ENCODE peak calls at places on chromosomes 5 and 9, in ten cellular contexts. P, A, E, K, L, D, J, Z, V and I are unnamed samples.

GRCh38 chr5:139222346-139222745 is 24.2 kb upstream of the SIL1 start:
- DNase-seq in P (no peak), A (no peak), E (no peak), K (no peak), L (no peak), D (no peak), J (no peak), Z (no peak), V (no peak), I (no peak)

GRCh38 chr5:171355302-171355724 is 32.3 kb upstream of the NPM1 start:
- DNase-seq in P (no peak), A (no peak), E (no peak), K (no peak), L (no peak), D (no peak), J (no peak), Z (no peak), V (no peak), I (no peak)

GRCh38 chr5:96794757-96795156 is 13.0 kb downstream of the ERAP1 start:
- DNase-seq in P (no peak), A (no peak), E (no peak), K (no peak), L (no peak), D (no peak), J (no peak), Z (no peak), V (no peak), I (no peak)

GRCh38 chr5:139752506-139753350 is 42.9 kb upstream of the PSD2 start:
- DNase-seq in P (peak; percentile 53), A (peak; percentile 46), E (peak; percentile 56), K (no peak), L (no peak), D (no peak), J (no peak), Z (no peak), V (no peak), I (peak; percentile 65)

GRCh38 chr5:2006193-2006970 is 123.7 kb upstream of the IRX4 start:
- DNase-seq in P (no peak), A (no peak), E (no peak), K (no peak), L (no peak), D (no peak), J (no peak), Z (no peak), V (no peak), I (no peak)

GRCh38 chr9:131423171-131423581 is 29.3 kb downstream of the PRRC2B start:
- DNase-seq in P (peak; percentile 84), A (peak; percentile 82), E (no peak), K (peak; percentile 58), L (peak; percentile 71), D (peak; percentile 70), J (no peak), Z (peak; percentile 52), V (no peak), I (peak; percentile 89)

GRCh38 chr5:154308457-154309360 is 118.2 kb downstream of the GALNT10 start:
- DNase-seq in P (peak; percentile 36), A (peak; percentile 57), E (no peak), K (peak; percentile 44), L (no peak), D (no peak), J (no peak), Z (no peak), V (no peak), I (peak; percentile 62)

GRCh38 chr5:94562327-94562971 is 56.0 kb downstream of the KIAA0825 start:
- DNase-seq in P (no peak), A (no peak), E (no peak), K (no peak), L (no peak), D (no peak), J (no peak), Z (no peak), V (no peak), I (no peak)

GRCh38 chr5:81313686-81314085 is 12.3 kb downstream of the ZCCHC9 start:
- DNase-seq in P (no peak), A (peak; percentile 28), E (no peak), K (no peak), L (no peak), D (no peak), J (no peak), Z (no peak), V (no peak), I (no peak)

GRCh38 chr5:157339409-157339808 is 73.5 kb downstream of the CYFIP2 start:
- DNase-seq in P (no peak), A (no peak), E (no peak), K (no peak), L (no peak), D (no peak), J (no peak), Z (no peak), V (no peak), I (no peak)

GRCh38 chr9:78026947-78027346 is 4.7 kb downstream of the GNAQ start:
- DNase-seq in P (no peak), A (peak; percentile 53), E (no peak), K (no peak), L (no peak), D (no peak), J (no peak), Z (no peak), V (no peak), I (no peak)

GRCh38 chr9:73030370-73031039 is 77.7 kb upstream of the ALDH1A1 start:
- DNase-seq in P (no peak), A (no peak), E (no peak), K (no peak), L (no peak), D (no peak), J (no peak), Z (no peak), V (no peak), I (no peak)
- H3K4me3 ChIP-seq in P (no peak overlapping the region), A (no peak overlapping the region), E (no peak overlapping the region), K (no peak overlapping the region), L (no peak overlapping the region), D (no peak overlapping the region), J (no peak overlapping the region), Z (no peak overlapping the region), V (no peak overlapping the region), I (no peak overlapping the region)

GRCh38 chr9:137028281-137029057 is 432 bp upstream of the ABCA2 start:
- DNase-seq in P (peak; percentile 91), A (no peak), E (peak; percentile 67), K (no peak), L (no peak), D (peak; percentile 90), J (no peak), Z (peak; percentile 77), V (no peak), I (no peak)
- TF ChIP-seq CTCF in P (peak; percentile 7), A (peak; percentile 21), E (peak; percentile 81), K (peak; percentile 66), L (peak; percentile 29), D (no peak), J (peak; percentile 49), Z (peak; percentile 28), V (peak; percentile 49), I (peak; percentile 48)

GRCh38 chr9:128412120-128412790 is 8.4 kb upstream of the CERCAM start:
- DNase-seq in P (peak; percentile 87), A (peak; percentile 30), E (peak; percentile 98), K (peak; percentile 30), L (no peak), D (peak; percentile 70), J (no peak), Z (peak; percentile 43), V (no peak), I (peak; percentile 35)
- H3K4me3 ChIP-seq in P (no peak overlapping the region), A (no peak overlapping the region), E (no peak overlapping the region), K (no peak overlapping the region), L (no peak overlapping the region), D (no peak overlapping the region), J (no peak overlapping the region), Z (no peak overlapping the region), V (no peak overlapping the region), I (no peak overlapping the region)

DNA sequence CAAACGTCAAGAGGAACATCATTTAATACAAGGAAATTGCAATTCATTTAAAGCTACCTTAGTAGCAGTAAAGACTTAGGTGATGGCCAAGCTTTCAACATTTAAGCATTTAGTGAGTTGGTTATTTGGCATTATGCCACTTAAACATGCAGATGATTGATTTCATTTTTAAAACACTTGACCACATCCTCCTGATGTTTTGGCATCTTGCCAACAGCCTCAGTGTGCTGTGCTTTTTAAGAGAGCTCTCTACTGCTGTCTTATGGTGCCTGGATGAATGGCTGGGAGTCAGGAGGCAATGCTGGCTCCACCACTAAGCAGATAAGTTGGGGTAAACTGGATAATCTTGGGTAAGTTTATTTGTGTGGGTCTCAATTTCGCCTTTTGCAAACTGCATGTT is 364.5 kb downstream of the MAN2A1 start:
- DNase-seq in P (peak; percentile 10), A (peak; percentile 88), E (no peak), K (no peak), L (no peak), D (no peak), J (peak; percentile 56), Z (no peak), V (no peak), I (peak; percentile 87)
- TF ChIP-seq CTCF in P (peak; percentile 39), A (peak; percentile 45), E (no peak), K (no peak), L (no peak), D (no peak), J (no peak), Z (peak; percentile 33), V (no peak), I (peak; percentile 47)

DNA sequence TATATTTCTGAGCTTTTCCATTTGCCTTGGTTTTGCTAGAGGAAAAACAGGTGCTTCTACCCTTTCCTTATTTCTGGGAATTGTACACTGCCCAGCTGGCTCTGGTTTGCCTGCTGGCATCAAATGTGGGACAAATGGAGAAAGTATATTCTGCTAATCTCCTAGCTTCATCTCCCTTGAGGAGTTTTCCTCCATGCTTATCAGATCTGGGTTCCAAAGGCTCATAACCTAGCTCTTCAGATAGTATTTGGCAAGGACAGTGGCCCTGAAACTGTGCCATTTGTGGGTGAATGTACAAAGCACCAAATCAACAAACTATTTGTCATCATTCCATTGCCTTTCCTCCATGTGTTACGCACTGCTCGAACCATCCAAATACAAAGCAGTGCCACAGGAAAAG is 16.2 kb downstream of the PRLR start:
- DNase-seq in P (no peak), A (no peak), E (no peak), K (no peak), L (no peak), D (no peak), J (no peak), Z (no peak), V (no peak), I (no peak)
- H3K4me3 ChIP-seq in P (no peak overlapping the region), A (no peak overlapping the region), E (no peak overlapping the region), K (no peak overlapping the region), L (no peak overlapping the region), D (no peak overlapping the region), J (no peak overlapping the region), Z (no peak overlapping the region), V (no peak overlapping the region), I (no peak overlapping the region)

DNA sequence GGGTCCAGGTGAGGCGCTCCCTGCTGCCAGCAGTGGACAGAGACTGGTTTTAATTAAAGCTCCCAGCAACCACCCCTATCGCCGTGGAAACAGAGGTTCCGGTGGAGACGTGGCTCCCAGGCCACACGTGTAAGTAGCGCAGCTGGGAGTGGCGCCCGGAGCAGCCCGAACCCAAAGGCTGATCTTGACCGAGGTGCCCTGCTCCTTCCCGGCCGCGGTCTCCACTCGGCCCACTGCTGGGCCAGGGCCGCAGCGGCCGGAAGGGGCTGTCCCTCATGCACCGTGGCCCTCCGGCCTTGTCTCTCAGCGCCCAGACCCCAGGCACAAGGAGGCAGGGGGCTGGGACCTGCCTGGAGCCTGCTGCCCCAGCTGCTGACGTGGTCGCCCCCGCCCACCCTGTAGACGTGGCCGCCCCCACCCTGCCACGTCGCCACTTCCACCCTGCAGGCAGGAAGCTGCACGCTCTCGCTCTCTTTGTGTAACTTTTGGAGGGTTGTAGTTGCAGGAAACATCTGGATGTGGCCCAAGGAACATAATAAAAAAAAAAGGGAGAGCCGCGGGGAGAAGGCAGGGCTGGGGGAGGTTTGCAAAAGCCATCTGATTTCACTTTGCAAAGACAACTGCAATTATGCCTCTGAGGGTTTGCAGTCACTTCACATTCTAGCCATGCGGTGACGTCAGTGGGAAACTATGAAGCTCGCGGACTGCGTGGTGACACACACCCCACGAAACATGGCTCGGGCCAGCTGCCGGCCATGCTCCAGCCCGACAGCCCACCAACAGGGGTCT is 129.9 kb downstream of the RXRA start:
- DNase-seq in P (peak; percentile 77), A (peak; percentile 99), E (no peak), K (peak; percentile 59), L (peak; percentile 96), D (no peak), J (peak; percentile 95), Z (peak; percentile 84), V (peak; percentile 99), I (peak; percentile 98)
- TF ChIP-seq CTCF in P (no peak), A (no peak), E (peak; percentile 4), K (no peak), L (no peak), D (no peak), J (no peak), Z (no peak), V (no peak), I (peak; percentile 10)